ENCODE peak calls at places on chromosome 19, in eight cellular contexts. B, X, D, Z, T, L, Y and I are unnamed samples.

GRCh38 chr19:21084343-21084742 is 2.3 kb downstream of the ZNF714 start:
- DNase-seq in B (no peak), X (no peak), D (no peak), Z (no peak), T (no peak), L (peak; percentile 16), Y (peak; percentile 79), I (peak; percentile 53)

GRCh38 chr19:58558066-58558622 is at the start of gene UBE2M:
- DNase-seq in B (peak; percentile 91), X (peak; percentile 81), D (peak; percentile 66), Z (peak; percentile 88), T (peak; percentile 68), L (no peak), Y (no peak), I (no peak)

GRCh38 chr19:40807147-40808020 is 8.4 kb downstream of the EGLN2 start:
- DNase-seq in B (peak; percentile 71), X (no peak), D (no peak), Z (peak; percentile 93), T (no peak), L (no peak), Y (no peak), I (peak; percentile 75)

GRCh38 chr19:43504426-43505185 is at the start of gene PHLDB3:
- DNase-seq in B (peak; percentile 82), X (peak; percentile 58), D (peak; percentile 29), Z (no peak), T (peak; percentile 50), L (no peak), Y (peak; percentile 9), I (peak; percentile 87)

GRCh38 chr19:18433735-18434398 is 4.1 kb downstream of the ISYNA1 start:
- DNase-seq in B (no peak), X (peak; percentile 77), D (no peak), Z (peak; percentile 87), T (no peak), L (no peak), Y (no peak), I (peak; percentile 81)

GRCh38 chr19:45826934-45827333 is 11.8 kb upstream of the RSPH6A start:
- DNase-seq in B (peak; percentile 57), X (no peak), D (no peak), Z (no peak), T (no peak), L (no peak), Y (no peak), I (no peak)

GRCh38 chr19:45815501-45816216 is 551 bp upstream of the RSPH6A start:
- DNase-seq in B (peak; percentile 74), X (no peak), D (no peak), Z (peak; percentile 95), T (peak; percentile 55), L (no peak), Y (no peak), I (peak; percentile 54)

GRCh38 chr19:47227347-47228167 is 3.4 kb downstream of the BBC3 start:
- DNase-seq in B (peak; percentile 96), X (peak; percentile 85), D (peak; percentile 92), Z (peak; percentile 99), T (peak; percentile 91), L (peak; percentile 97), Y (peak; percentile 94), I (peak; percentile 99)

GRCh38 chr19:1945899-1946298 is 4.9 kb downstream of the CSNK1G2 start:
- DNase-seq in B (peak; percentile 81), X (no peak), D (peak; percentile 36), Z (peak; percentile 93), T (peak; percentile 49), L (no peak), Y (no peak), I (peak; percentile 93)

GRCh38 chr19:48325265-48325910 is at the start of gene EMP3:
- DNase-seq in B (peak; percentile 91), X (peak; percentile 88), D (peak; percentile 75), Z (peak; percentile 92), T (peak; percentile 82), L (peak; percentile 95), Y (peak; percentile 92), I (peak; percentile 98)

GRCh38 chr19:311813-312261 is 20.6 kb upstream of the PLPP2 start:
- DNase-seq in B (peak; percentile 67), X (no peak), D (no peak), Z (no peak), T (no peak), L (no peak), Y (no peak), I (no peak)

DNA sequence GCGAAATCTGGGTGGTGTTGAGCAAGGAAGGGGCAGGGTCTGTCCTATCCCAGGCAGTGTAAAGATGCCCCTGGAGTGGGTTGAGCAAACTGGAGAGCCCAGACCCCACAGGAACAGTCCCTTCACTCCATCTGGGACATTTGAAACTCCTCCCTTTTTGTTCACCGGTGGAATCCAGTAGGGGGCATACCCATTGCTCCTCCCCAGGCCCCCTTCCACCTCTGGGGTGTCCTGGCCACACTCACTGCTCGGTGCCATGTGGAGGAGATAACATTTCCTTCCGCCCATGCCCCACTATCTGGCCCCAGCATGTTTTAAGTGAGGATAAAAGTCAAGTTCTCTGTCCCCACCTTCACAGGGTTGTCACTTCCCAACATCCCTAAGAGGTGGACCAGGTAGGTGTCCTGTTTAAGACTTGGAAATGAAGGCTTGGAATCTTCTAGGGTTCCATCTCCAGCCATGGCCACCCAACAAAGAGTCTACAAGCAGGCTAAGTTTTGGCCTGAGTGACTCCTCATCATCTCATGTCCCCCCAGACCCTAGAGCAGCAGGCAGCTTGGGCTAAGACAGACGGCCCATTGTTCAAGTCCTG is 9.2 kb downstream of the ZNF526 start:
- DNase-seq in B (peak; percentile 8), X (no peak), D (no peak), Z (no peak), T (no peak), L (no peak), Y (no peak), I (peak; percentile 57)
- TF ChIP-seq CTCF in B (no peak), X (no peak), D (no peak), Z (peak; percentile 15), T (no peak), L (no peak), Y (no peak), I (no peak)

GRCh38 chr19:4075373-4075772 is 8.7 kb upstream of the ZBTB7A start:
- DNase-seq in B (peak; percentile 80), X (no peak), D (no peak), Z (no peak), T (no peak), L (no peak), Y (no peak), I (peak; percentile 89)

GRCh38 chr19:4077011-4077382 is 10.3 kb upstream of the ZBTB7A start:
- DNase-seq in B (no peak), X (no peak), D (no peak), Z (peak; percentile 64), T (no peak), L (no peak), Y (no peak), I (no peak)

GRCh38 chr19:4080473-4080872 is 13.8 kb upstream of the ZBTB7A start:
- DNase-seq in B (no peak), X (no peak), D (no peak), Z (no peak), T (no peak), L (no peak), Y (no peak), I (no peak)

GRCh38 chr19:4081441-4082129 is 14.9 kb upstream of the ZBTB7A start:
- DNase-seq in B (no peak), X (no peak), D (no peak), Z (no peak), T (no peak), L (peak; percentile 24), Y (no peak), I (peak; percentile 64)

GRCh38 chr19:4077800-4078683 is 11.3 kb upstream of the ZBTB7A start:
- DNase-seq in B (peak; percentile 92), X (peak; percentile 79), D (no peak), Z (peak; percentile 68), T (peak; percentile 86), L (peak; percentile 33), Y (no peak), I (peak; percentile 91)
- H3K4me1 ChIP-seq in B (peaks cover 9% of the 10 kb centered on the region), X (peaks cover 3% of the 10 kb centered on the region), D (peaks cover 7% of the 10 kb centered on the region), Z (no peaks in the 10 kb centered on the region), T (peaks cover 20% of the 10 kb centered on the region), L (no peaks in the 10 kb centered on the region), Y (peaks cover 6% of the 10 kb centered on the region), I (peaks cover 6% of the 10 kb centered on the region)

DNA sequence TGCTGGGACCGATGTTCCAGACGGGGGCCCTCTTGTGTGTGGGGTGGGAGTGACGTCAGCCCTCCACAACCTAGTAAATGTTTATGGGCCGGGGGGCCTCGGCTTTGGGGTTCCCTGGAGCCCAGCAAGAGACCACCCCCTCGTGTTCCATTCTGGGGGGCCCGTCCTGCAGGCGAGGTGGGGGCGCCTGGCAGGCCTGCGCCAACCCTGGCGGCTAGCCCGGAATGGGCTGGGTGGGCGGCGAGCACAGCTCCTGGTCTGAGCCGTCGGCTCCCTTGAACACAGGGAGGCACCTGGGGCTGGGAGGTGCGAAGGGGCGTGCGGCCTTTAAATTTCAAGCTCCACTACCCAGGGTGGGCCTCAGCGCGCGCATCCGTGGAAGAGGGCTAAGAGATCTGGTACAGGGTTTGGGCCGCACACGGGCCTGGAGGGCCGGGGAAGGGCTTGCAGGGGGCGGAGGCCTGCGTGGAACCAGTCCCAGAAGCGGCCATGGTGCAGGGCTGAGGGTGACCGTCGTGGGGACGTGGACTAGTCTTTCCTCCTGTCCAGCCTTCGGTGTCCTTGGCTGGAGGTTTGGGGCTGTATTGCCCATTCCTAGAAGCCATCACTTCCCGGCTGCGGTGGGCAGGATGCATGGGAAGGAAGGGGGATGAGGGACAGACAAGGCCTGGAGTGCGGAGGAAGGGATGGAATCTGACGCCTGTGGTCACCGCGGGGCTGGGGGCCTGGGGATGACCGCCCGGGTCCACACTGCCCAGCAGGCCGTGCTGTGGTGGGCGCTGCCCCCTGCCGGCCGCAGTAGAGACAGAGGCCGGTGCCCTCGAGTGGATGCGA is 11.4 kb downstream of the NDUFA11 start:
- DNase-seq in B (peak; percentile 80), X (no peak), D (no peak), Z (peak; percentile 81), T (no peak), L (peak; percentile 41), Y (peak; percentile 35), I (peak; percentile 94)
- TF ChIP-seq CTCF in B (peak; percentile 64), X (no peak), D (peak; percentile 48), Z (peak; percentile 92), T (peak; percentile 73), L (peak; percentile 65), Y (peak; percentile 87), I (peak; percentile 62)

DNA sequence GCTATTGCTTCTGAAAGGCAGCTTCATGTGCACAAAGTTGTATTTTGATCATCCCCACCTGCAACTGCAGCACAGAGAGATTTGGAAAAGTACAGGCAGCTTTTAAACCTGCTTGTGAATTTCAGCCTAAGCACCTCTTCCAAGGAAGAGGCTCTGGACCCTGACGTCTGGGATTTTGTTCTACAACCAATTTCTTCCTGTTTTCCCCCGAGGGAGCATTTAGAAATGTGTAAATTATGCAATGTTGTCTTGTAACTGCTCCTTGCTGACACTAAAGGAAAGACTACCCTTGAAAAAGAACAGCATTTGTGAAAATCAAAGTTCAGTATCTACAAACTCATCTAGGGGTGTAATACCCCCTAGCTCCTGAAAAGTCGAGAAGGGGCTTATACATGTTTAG is 15.4 kb downstream of the MED26 start:
- DNase-seq in B (no peak), X (no peak), D (no peak), Z (no peak), T (no peak), L (no peak), Y (no peak), I (peak; percentile 48)
- H3K4me1 ChIP-seq in B (peaks cover 5% of the 10 kb centered on the region), X (peaks cover 10% of the 10 kb centered on the region), D (peaks cover 28% of the 10 kb centered on the region), Z (no peaks in the 10 kb centered on the region), T (peaks cover 51% of the 10 kb centered on the region), L (peaks cover 6% of the 10 kb centered on the region), Y (peaks cover 7% of the 10 kb centered on the region), I (peaks cover 15% of the 10 kb centered on the region)

DNA sequence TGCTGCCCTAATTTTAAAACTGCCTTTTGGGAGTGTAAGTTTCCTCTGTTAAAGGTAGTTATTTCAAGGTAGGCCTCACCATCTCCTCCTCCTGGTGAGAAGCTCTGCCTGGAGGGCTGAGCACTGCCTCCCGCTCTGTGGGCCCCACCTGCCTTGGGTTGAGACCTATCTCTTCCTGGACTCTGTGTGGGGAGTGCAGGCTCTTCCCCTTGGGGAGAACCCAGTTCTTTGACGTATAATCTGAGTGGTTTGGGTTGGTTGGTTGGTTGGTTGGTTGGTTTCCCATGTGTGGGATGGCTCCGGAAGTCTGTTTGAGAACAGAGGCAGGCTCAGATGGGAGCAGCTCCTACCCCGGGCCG is 39.1 kb downstream of the ACTN4 start:
- DNase-seq in B (no peak), X (no peak), D (no peak), Z (no peak), T (no peak), L (no peak), Y (no peak), I (no peak)
- TF ChIP-seq CTCF in B (no peak), X (no peak), D (no peak), Z (no peak), T (no peak), L (no peak), Y (no peak), I (no peak)